ENCODE peak calls at places on chromosomes 13 and 19, in nine cellular contexts. One of them, this sample, is unnamed.

GRCh38 chr13:112731667-112732616 is 42.1 kb downstream of the ATP11A start:
- DNase-seq in AG20443: no peak
- DNase-seq in MCF 10A: no peak
- DNase-seq in WERI-Rb-1: no peak
- DNase-seq in lower lobe of right lung: no peak
- DNase-seq in anterior cingulate cortex: no peak
- DNase-seq in Peyer's patch: no peak
- DNase-seq in NCI-H1436: no peak
- DNase-seq in C1 segment of cervical spinal cord: no peak
- DNase-seq in this sample: no peak

GRCh38 chr13:98672947-98673545 is 79.4 kb downstream of the SLC15A1 start:
- DNase-seq in AG20443: peak
- DNase-seq in NCI-H1436: peak
- DNase-seq in Peyer's patch: peak
- DNase-seq in C1 segment of cervical spinal cord: no peak
- DNase-seq in lower lobe of right lung: peak
- DNase-seq in WERI-Rb-1: peak
- DNase-seq in MCF 10A: peak
- DNase-seq in anterior cingulate cortex: peak
- DNase-seq in this sample: peak

GRCh38 chr13:80664930-80665329 is 324.0 kb upstream of the SPRY2 start:
- DNase-seq in WERI-Rb-1: no peak
- DNase-seq in Peyer's patch: no peak
- DNase-seq in lower lobe of right lung: no peak
- DNase-seq in MCF 10A: no peak
- DNase-seq in AG20443: no peak
- DNase-seq in NCI-H1436: no peak
- DNase-seq in anterior cingulate cortex: no peak
- DNase-seq in C1 segment of cervical spinal cord: no peak
- DNase-seq in this sample: no peak

GRCh38 chr13:109569938-109570711 is 216.3 kb downstream of the IRS2 start:
- DNase-seq in MCF 10A: no peak
- DNase-seq in NCI-H1436: no peak
- DNase-seq in WERI-Rb-1: no peak
- DNase-seq in anterior cingulate cortex: no peak
- DNase-seq in Peyer's patch: no peak
- DNase-seq in C1 segment of cervical spinal cord: no peak
- DNase-seq in lower lobe of right lung: no peak
- DNase-seq in AG20443: no peak
- DNase-seq in this sample: no peak

GRCh38 chr13:23081246-23081645 is 99.5 kb upstream of the SGCG start:
- DNase-seq in AG20443: peak
- DNase-seq in C1 segment of cervical spinal cord: no peak
- DNase-seq in NCI-H1436: no peak
- DNase-seq in Peyer's patch: no peak
- DNase-seq in WERI-Rb-1: no peak
- DNase-seq in MCF 10A: no peak
- DNase-seq in anterior cingulate cortex: no peak
- DNase-seq in lower lobe of right lung: no peak
- DNase-seq in this sample: no peak

GRCh38 chr19:48569814-48570213 is 17.8 kb downstream of the SULT2B1 start:
- DNase-seq in MCF 10A: no peak
- DNase-seq in C1 segment of cervical spinal cord: no peak
- DNase-seq in anterior cingulate cortex: no peak
- DNase-seq in NCI-H1436: no peak
- DNase-seq in WERI-Rb-1: peak
- DNase-seq in Peyer's patch: no peak
- DNase-seq in lower lobe of right lung: no peak
- DNase-seq in AG20443: no peak
- DNase-seq in this sample: no peak

GRCh38 chr13:111908391-111908790 is 158.6 kb upstream of the SOX1 start:
- DNase-seq in C1 segment of cervical spinal cord: no peak
- DNase-seq in anterior cingulate cortex: no peak
- DNase-seq in AG20443: no peak
- DNase-seq in Peyer's patch: peak
- DNase-seq in MCF 10A: no peak
- DNase-seq in WERI-Rb-1: no peak
- DNase-seq in NCI-H1436: no peak
- DNase-seq in lower lobe of right lung: no peak
- DNase-seq in this sample: no peak

GRCh38 chr13:88345171-88345847 is 674.1 kb downstream of the SLITRK5 start:
- DNase-seq in NCI-H1436: no peak
- DNase-seq in Peyer's patch: no peak
- DNase-seq in WERI-Rb-1: no peak
- DNase-seq in lower lobe of right lung: no peak
- DNase-seq in C1 segment of cervical spinal cord: no peak
- DNase-seq in MCF 10A: no peak
- DNase-seq in AG20443: no peak
- DNase-seq in anterior cingulate cortex: no peak
- DNase-seq in this sample: no peak

GRCh38 chr19:5369962-5370367 is 29.4 kb upstream of the PTPRS start:
- DNase-seq in WERI-Rb-1: peak
- DNase-seq in AG20443: peak
- DNase-seq in C1 segment of cervical spinal cord: no peak
- DNase-seq in anterior cingulate cortex: no peak
- DNase-seq in NCI-H1436: no peak
- DNase-seq in lower lobe of right lung: peak
- DNase-seq in Peyer's patch: no peak
- DNase-seq in MCF 10A: peak
- DNase-seq in this sample: peak

GRCh38 chr13:20714563-20715339 is 11.3 kb downstream of the IL17D start:
- DNase-seq in anterior cingulate cortex: no peak
- DNase-seq in lower lobe of right lung: no peak
- DNase-seq in AG20443: peak
- DNase-seq in Peyer's patch: no peak
- DNase-seq in NCI-H1436: no peak
- DNase-seq in WERI-Rb-1: no peak
- DNase-seq in C1 segment of cervical spinal cord: no peak
- DNase-seq in MCF 10A: no peak
- DNase-seq in this sample: no peak

GRCh38 chr13:59494560-59494970 is 669.2 kb downstream of the DIAPH3 start:
- DNase-seq in anterior cingulate cortex: no peak
- DNase-seq in NCI-H1436: no peak
- DNase-seq in C1 segment of cervical spinal cord: no peak
- DNase-seq in lower lobe of right lung: no peak
- DNase-seq in MCF 10A: no peak
- DNase-seq in AG20443: peak
- DNase-seq in Peyer's patch: no peak
- DNase-seq in WERI-Rb-1: no peak
- DNase-seq in this sample: peak

GRCh38 chr13:43058318-43058674 is 34.9 kb downstream of the DNAJC15 start:
- DNase-seq in lower lobe of right lung: no peak
- DNase-seq in NCI-H1436: no peak
- DNase-seq in C1 segment of cervical spinal cord: no peak
- DNase-seq in AG20443: peak
- DNase-seq in WERI-Rb-1: no peak
- DNase-seq in MCF 10A: peak
- DNase-seq in anterior cingulate cortex: no peak
- DNase-seq in Peyer's patch: no peak
- DNase-seq in this sample: no peak

GRCh38 chr19:37855098-37855497 is 51.3 kb downstream of the WDR87 start:
- DNase-seq in anterior cingulate cortex: peak
- DNase-seq in NCI-H1436: no peak
- DNase-seq in MCF 10A: no peak
- DNase-seq in lower lobe of right lung: peak
- DNase-seq in C1 segment of cervical spinal cord: no peak
- DNase-seq in WERI-Rb-1: no peak
- DNase-seq in AG20443: peak
- DNase-seq in Peyer's patch: peak
- DNase-seq in this sample: no peak

GRCh38 chr13:90070837-90071525 is 1276.5 kb upstream of the MIR17HG start:
- DNase-seq in WERI-Rb-1: no peak
- DNase-seq in NCI-H1436: no peak
- DNase-seq in lower lobe of right lung: no peak
- DNase-seq in MCF 10A: no peak
- DNase-seq in anterior cingulate cortex: no peak
- DNase-seq in AG20443: no peak
- DNase-seq in C1 segment of cervical spinal cord: no peak
- DNase-seq in Peyer's patch: no peak
- DNase-seq in this sample: no peak

GRCh38 chr19:6678690-6679109 is 8.7 kb upstream of the TNFSF14 start:
- DNase-seq in lower lobe of right lung: no peak
- DNase-seq in anterior cingulate cortex: no peak
- DNase-seq in NCI-H1436: no peak
- DNase-seq in AG20443: no peak
- DNase-seq in C1 segment of cervical spinal cord: no peak
- DNase-seq in Peyer's patch: no peak
- DNase-seq in WERI-Rb-1: no peak
- DNase-seq in MCF 10A: no peak
- DNase-seq in this sample: no peak

GRCh38 chr13:49553888-49554287 is 31.5 kb downstream of the RCBTB1 start:
- DNase-seq in C1 segment of cervical spinal cord: no peak
- DNase-seq in anterior cingulate cortex: no peak
- DNase-seq in MCF 10A: no peak
- DNase-seq in Peyer's patch: no peak
- DNase-seq in NCI-H1436: no peak
- DNase-seq in lower lobe of right lung: no peak
- DNase-seq in AG20443: no peak
- DNase-seq in WERI-Rb-1: no peak
- DNase-seq in this sample: no peak

GRCh38 chr19:38245826-38246498 is 10.2 kb downstream of the PPP1R14A start:
- DNase-seq in AG20443: no peak
- DNase-seq in anterior cingulate cortex: no peak
- DNase-seq in NCI-H1436: no peak
- DNase-seq in lower lobe of right lung: no peak
- DNase-seq in C1 segment of cervical spinal cord: no peak
- DNase-seq in MCF 10A: no peak
- DNase-seq in WERI-Rb-1: no peak
- DNase-seq in Peyer's patch: no peak
- DNase-seq in this sample: no peak

This sample was measured in NCI-H1694.